ENCODE peak calls at places on chromosomes 13 and 19, in nine cellular contexts. M is stimulated activated CD8-positive, alpha-beta memory T cell treated with anti-CD3 and anti-CD28 coated beads, Interleukin-7, amount 100 ng/mL, for 48 hours; Z is gastrocnemius medialis; S is H1; Q is AG04450; G is KG1; T is nephron progenitor cell; J is putamen; U is immature natural killer cell. B is an unnamed sample.

GRCh38 chr19:39934584-39935233 is at the start of gene FCGBP:
- DNase-seq in G (no peak), U (no peak), S (no peak), Q (no peak), M (no peak), Z (no peak), J (no peak), T (no peak), B (no peak)

GRCh38 chr13:110874508-110874960 is 40.3 kb downstream of the ANKRD10 start:
- DNase-seq in G (no peak), Z (peak; percentile 76), U (no peak), Q (no peak), J (peak; percentile 53), T (peak; percentile 90), M (peak; percentile 44), S (peak; percentile 93), B (peak; percentile 27)

GRCh38 chr19:49596407-49596806 is 5.4 kb downstream of the PRR12 start:
- DNase-seq in M (no peak), G (no peak), Q (no peak), T (no peak), S (no peak), U (no peak), Z (no peak), J (no peak), B (no peak)

GRCh38 chr13:97426695-97427094 is 7.3 kb upstream of the RAP2A start:
- DNase-seq in S (no peak), M (no peak), T (no peak), U (no peak), G (no peak), Q (no peak), Z (no peak), J (no peak), B (no peak)

GRCh38 chr13:112752711-112753541 is 63.1 kb downstream of the ATP11A start:
- DNase-seq in Q (no peak), T (no peak), Z (no peak), J (no peak), S (no peak), G (no peak), M (peak; percentile 5), U (no peak), B (peak; percentile 36)

GRCh38 chr13:60258349-60258748 is 94.6 kb upstream of the DIAPH3 start:
- DNase-seq in G (no peak), T (no peak), J (no peak), U (no peak), Z (no peak), M (no peak), Q (no peak), S (peak; percentile 61), B (no peak)

GRCh38 chr19:45166723-45167252 is 6.0 kb upstream of the NKPD1 start:
- DNase-seq in Q (no peak), U (no peak), Z (no peak), G (no peak), J (no peak), M (no peak), T (peak; percentile 41), S (no peak), B (no peak)

GRCh38 chr13:47484564-47484963 is 516.5 kb downstream of the SUCLA2 start:
- DNase-seq in S (no peak), Q (peak; percentile 52), M (no peak), G (peak; percentile 15), U (no peak), J (no peak), Z (no peak), T (no peak), B (peak; percentile 7)

GRCh38 chr13:53064721-53065120 is 36.1 kb downstream of the OLFM4 start:
- DNase-seq in J (no peak), Q (no peak), Z (peak; percentile 41), G (no peak), T (no peak), S (no peak), U (no peak), M (no peak), B (no peak)

GRCh38 chr19:5017235-5017634 is 48.3 kb downstream of the KDM4B start:
- DNase-seq in J (no peak), G (no peak), U (no peak), T (no peak), M (no peak), Z (no peak), Q (no peak), S (no peak), B (no peak)

GRCh38 chr13:111315347-111315995 is 5.0 kb upstream of the TEX29 start:
- DNase-seq in U (no peak), T (no peak), M (no peak), J (no peak), Z (no peak), S (no peak), G (no peak), Q (no peak), B (no peak)

GRCh38 chr13:54928071-54928470 is 1899.5 kb downstream of the OLFM4 start:
- DNase-seq in U (no peak), M (no peak), J (no peak), S (no peak), T (no peak), Q (no peak), Z (no peak), G (no peak), B (no peak)

GRCh38 chr19:10936661-10937084 is 8.1 kb downstream of the TIMM29 start:
- DNase-seq in J (no peak), T (peak; percentile 57), M (no peak), Q (peak; percentile 71), G (peak; percentile 23), S (no peak), Z (no peak), U (peak; percentile 56), B (peak; percentile 79)

GRCh38 chr13:114121496-114122466 is 10.6 kb downstream of the RASA3 start:
- DNase-seq in Q (no peak), U (peak; percentile 12), M (no peak), S (no peak), T (peak; percentile 77), G (no peak), Z (no peak), J (no peak), B (no peak)

GRCh38 chr19:38033658-38034150 is 126.7 kb downstream of the SIPA1L3 start:
- DNase-seq in Z (no peak), J (no peak), M (no peak), G (no peak), U (no peak), S (no peak), Q (no peak), T (no peak), B (peak; percentile 53)

GRCh38 chr19:3080281-3080680 is 13.9 kb upstream of the GNA11 start:
- DNase-seq in G (no peak), J (no peak), Q (peak; percentile 27), U (no peak), S (no peak), Z (no peak), T (no peak), M (no peak), B (peak; percentile 80)

GRCh38 chr19:2026770-2027169 is 11.3 kb upstream of the BTBD2 start:
- DNase-seq in G (no peak), Q (no peak), U (no peak), S (no peak), J (no peak), T (no peak), M (no peak), Z (no peak), B (no peak)

GRCh38 chr13:112647256-112647655 is 42.6 kb upstream of the ATP11A start:
- DNase-seq in U (no peak), J (no peak), Q (no peak), Z (no peak), S (no peak), M (no peak), G (no peak), T (no peak), B (no peak)

GRCh38 chr13:114099918-114100445 is 32.4 kb downstream of the RASA3 start:
- DNase-seq in Z (peak; percentile 35), S (peak; percentile 73), J (no peak), T (peak; percentile 30), M (no peak), Q (no peak), G (no peak), U (no peak), B (peak; percentile 36)

GRCh38 chr13:93922063-93922462 is 557.4 kb downstream of the DCT start:
- DNase-seq in M (no peak), J (no peak), Z (no peak), S (no peak), Q (no peak), T (no peak), G (no peak), U (no peak), B (no peak)

GRCh38 chr19:50417138-50417849 is 1.4 kb upstream of the SPIB start:
- DNase-seq in Q (no peak), T (no peak), U (no peak), Z (no peak), G (no peak), J (no peak), S (no peak), M (no peak), B (no peak)

GRCh38 chr13:106173891-106174610 is 361.4 kb downstream of the EFNB2 start:
- DNase-seq in Q (no peak), T (no peak), G (no peak), J (no peak), S (no peak), U (no peak), M (no peak), Z (no peak), B (no peak)

GRCh38 chr19:28074773-28075172 is 1138.2 kb downstream of the UQCRFS1 start:
- DNase-seq in S (no peak), T (no peak), G (no peak), M (no peak), Q (no peak), U (no peak), J (no peak), Z (no peak), B (peak; percentile 80)

GRCh38 chr19:12543855-12544254 is 7.4 kb downstream of the ZNF564 start:
- DNase-seq in S (no peak), U (no peak), J (no peak), G (no peak), M (no peak), Z (no peak), T (no peak), Q (no peak), B (no peak)

GRCh38 chr13:93729383-93729782 is 502.8 kb downstream of the GPC6 start:
- DNase-seq in Z (no peak), Q (no peak), G (no peak), S (no peak), T (no peak), U (no peak), J (no peak), M (no peak), B (no peak)